ENCODE peak calls at places on chromosome 15, in five cellular contexts. One of them, this sample, is unnamed.

GRCh38 chr15:61888074-61888780 is 172.0 kb downstream of the VPS13C start:
- DNase-seq in psoas muscle: no peak
- DNase-seq in choroid plexus epithelial cell: peak
- DNase-seq in suprapubic skin: no peak
- DNase-seq in AG10803: peak
- DNase-seq in this sample: no peak

GRCh38 chr15:34802803-34803395 is 7.5 kb upstream of the ACTC1 start:
- DNase-seq in AG10803: no peak
- DNase-seq in choroid plexus epithelial cell: no peak
- DNase-seq in psoas muscle: no peak
- DNase-seq in suprapubic skin: no peak
- DNase-seq in this sample: no peak

GRCh38 chr15:99440551-99441426 is 125.0 kb upstream of the MEF2A start:
- DNase-seq in psoas muscle: no peak
- DNase-seq in suprapubic skin: peak
- DNase-seq in choroid plexus epithelial cell: no peak
- DNase-seq in AG10803: no peak
- DNase-seq in this sample: no peak

GRCh38 chr15:72902245-72902928 is 118.8 kb upstream of the ADPGK start:
- DNase-seq in suprapubic skin: no peak
- DNase-seq in AG10803: peak
- DNase-seq in psoas muscle: peak
- DNase-seq in choroid plexus epithelial cell: peak
- DNase-seq in this sample: no peak

GRCh38 chr15:50463423-50464358 is 39.5 kb downstream of the USP8 start:
- DNase-seq in choroid plexus epithelial cell: peak
- DNase-seq in suprapubic skin: no peak
- DNase-seq in AG10803: peak
- DNase-seq in psoas muscle: no peak
- DNase-seq in this sample: no peak

GRCh38 chr15:36948982-36949381 is 151.4 kb downstream of the MEIS2 start:
- DNase-seq in AG10803: no peak
- DNase-seq in choroid plexus epithelial cell: no peak
- DNase-seq in suprapubic skin: no peak
- DNase-seq in psoas muscle: no peak
- DNase-seq in this sample: no peak

GRCh38 chr15:64897345-64897985 is 14.2 kb upstream of the ANKDD1A start:
- DNase-seq in suprapubic skin: peak
- DNase-seq in psoas muscle: peak
- DNase-seq in AG10803: peak
- DNase-seq in choroid plexus epithelial cell: peak
- DNase-seq in this sample: no peak

GRCh38 chr15:40819048-40819447 is 9.5 kb downstream of the PPP1R14D start:
- DNase-seq in suprapubic skin: no peak
- DNase-seq in psoas muscle: no peak
- DNase-seq in AG10803: no peak
- DNase-seq in choroid plexus epithelial cell: no peak
- DNase-seq in this sample: no peak

GRCh38 chr15:90184119-90184785 is 16.9 kb upstream of the SEMA4B start:
- DNase-seq in choroid plexus epithelial cell: peak
- DNase-seq in suprapubic skin: peak
- DNase-seq in psoas muscle: peak
- DNase-seq in AG10803: peak
- DNase-seq in this sample: no peak

GRCh38 chr15:60038111-60038521 is 34.0 kb downstream of the FOXB1 start:
- DNase-seq in psoas muscle: no peak
- DNase-seq in suprapubic skin: no peak
- DNase-seq in AG10803: no peak
- DNase-seq in choroid plexus epithelial cell: no peak
- DNase-seq in this sample: no peak

GRCh38 chr15:84911879-84912660 is 27.6 kb downstream of the SLC28A1 start:
- DNase-seq in suprapubic skin: peak
- DNase-seq in choroid plexus epithelial cell: peak
- DNase-seq in psoas muscle: peak
- DNase-seq in AG10803: peak
- DNase-seq in this sample: no peak

GRCh38 chr15:20348900-20349773 is 192.5 kb downstream of the GOLGA6L6 start:
- DNase-seq in choroid plexus epithelial cell: no peak
- DNase-seq in suprapubic skin: peak
- DNase-seq in psoas muscle: peak
- DNase-seq in AG10803: no peak
- DNase-seq in this sample: no peak

GRCh38 chr15:68415501-68416157 is 16.3 kb downstream of the ITGA11 start:
- DNase-seq in AG10803: no peak
- DNase-seq in suprapubic skin: peak
- DNase-seq in psoas muscle: peak
- DNase-seq in choroid plexus epithelial cell: no peak
- DNase-seq in this sample: no peak

GRCh38 chr15:78739996-78740903 is 71.0 kb downstream of the ADAMTS7 start:
- DNase-seq in suprapubic skin: no peak
- DNase-seq in AG10803: peak
- DNase-seq in psoas muscle: peak
- DNase-seq in choroid plexus epithelial cell: peak
- DNase-seq in this sample: no peak
- TF ChIP-seq CTCF in suprapubic skin: peak
- TF ChIP-seq CTCF in AG10803: peak
- TF ChIP-seq CTCF in psoas muscle: peak
- TF ChIP-seq CTCF in choroid plexus epithelial cell: peak
- TF ChIP-seq CTCF in this sample: peak

DNA sequence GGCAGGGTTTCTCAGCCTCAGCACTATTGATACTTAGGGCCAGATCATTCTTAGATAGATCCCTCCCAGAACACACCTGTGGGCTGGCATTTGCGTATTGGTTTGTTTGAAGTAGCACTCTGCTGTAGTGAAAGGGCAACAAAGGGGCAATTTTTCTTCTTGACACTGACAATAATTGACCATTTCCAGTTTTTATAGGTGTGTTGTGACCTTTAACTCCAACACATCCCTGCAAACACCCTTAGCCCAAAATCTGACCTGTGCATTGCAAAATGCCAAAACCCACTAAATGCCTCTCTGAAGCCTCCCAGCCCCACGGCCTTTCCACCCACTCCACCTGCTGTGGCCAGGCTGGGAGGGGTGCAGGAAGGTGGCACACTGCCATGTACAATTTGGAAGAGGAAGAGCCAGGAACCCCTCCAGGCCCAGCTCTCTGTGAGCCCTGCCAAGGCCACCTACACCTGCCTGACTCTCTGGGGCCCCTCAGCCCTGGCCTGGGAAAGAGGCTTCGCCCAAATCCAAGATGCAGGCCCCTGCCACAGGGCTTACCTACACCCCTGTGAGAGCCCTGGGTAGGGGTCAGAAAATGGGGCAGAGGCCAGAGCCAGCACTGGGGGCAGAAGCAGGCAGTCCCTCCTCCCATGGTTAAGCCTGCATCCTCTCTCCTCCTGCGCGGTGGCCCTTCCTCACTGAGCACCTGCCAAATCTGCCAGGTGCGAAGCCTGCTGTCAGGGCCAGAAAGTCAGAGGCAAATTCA is 9.6 kb upstream of the CYP11A1 start:
- DNase-seq in suprapubic skin: peak
- DNase-seq in AG10803: no peak
- DNase-seq in psoas muscle: no peak
- DNase-seq in choroid plexus epithelial cell: no peak
- DNase-seq in this sample: no peak
- TF ChIP-seq CTCF in suprapubic skin: no peak
- TF ChIP-seq CTCF in AG10803: no peak
- TF ChIP-seq CTCF in psoas muscle: no peak
- TF ChIP-seq CTCF in choroid plexus epithelial cell: no peak
- TF ChIP-seq CTCF in this sample: no peak

GRCh38 chr15:66594344-66594743 is 28.5 kb upstream of the LCTL start:
- DNase-seq in suprapubic skin: no peak
- DNase-seq in psoas muscle: no peak
- DNase-seq in AG10803: no peak
- DNase-seq in choroid plexus epithelial cell: no peak
- DNase-seq in this sample: no peak
- TF ChIP-seq CTCF in suprapubic skin: no peak
- TF ChIP-seq CTCF in psoas muscle: no peak
- TF ChIP-seq CTCF in AG10803: no peak
- TF ChIP-seq CTCF in choroid plexus epithelial cell: no peak
- TF ChIP-seq CTCF in this sample: no peak

DNA sequence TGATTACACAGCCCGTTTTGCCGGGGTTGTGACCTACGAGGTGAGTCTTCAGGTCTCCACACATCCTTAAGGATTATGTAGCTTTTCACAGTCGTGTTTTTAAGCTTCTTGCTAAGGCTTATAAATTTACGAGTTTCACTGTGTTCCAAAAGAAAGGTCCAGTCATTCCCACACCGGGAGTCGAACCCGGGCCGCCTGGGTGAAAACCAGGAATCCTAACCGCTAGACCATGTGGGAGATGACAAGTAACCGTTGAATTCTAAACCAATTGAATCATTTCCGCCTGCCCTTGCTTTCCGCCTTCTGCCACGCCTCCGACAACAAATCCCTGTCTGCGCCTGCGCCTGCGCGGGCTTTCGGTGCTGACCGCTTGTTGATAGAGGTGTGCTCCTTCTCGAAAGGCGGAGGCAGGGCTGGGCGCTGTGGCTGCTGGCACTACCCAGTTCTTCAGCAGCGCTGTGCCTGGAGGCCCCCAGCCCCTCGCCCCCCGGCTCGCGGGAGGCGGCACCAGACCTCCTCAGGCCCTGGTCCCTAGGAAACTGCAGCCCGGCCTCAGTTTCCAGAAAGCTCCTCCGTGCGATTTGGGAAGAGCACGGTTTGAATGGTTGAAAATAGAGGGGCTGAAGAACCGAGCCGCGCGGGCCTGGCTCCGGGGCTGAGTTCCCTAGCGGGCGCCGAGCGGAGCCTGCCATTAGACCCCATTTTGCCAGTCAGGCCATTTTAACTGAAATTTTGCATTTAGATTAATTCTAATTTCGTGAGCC is 219.1 kb upstream of the ATP10A start:
- DNase-seq in suprapubic skin: peak
- DNase-seq in AG10803: peak
- DNase-seq in choroid plexus epithelial cell: peak
- DNase-seq in psoas muscle: peak
- DNase-seq in this sample: peak
- TF ChIP-seq CTCF in suprapubic skin: no peak
- TF ChIP-seq CTCF in AG10803: peak
- TF ChIP-seq CTCF in choroid plexus epithelial cell: no peak
- TF ChIP-seq CTCF in psoas muscle: no peak
- TF ChIP-seq CTCF in this sample: no peak

GRCh38 chr15:95085056-95085455 is 853.7 kb downstream of the MCTP2 start:
- DNase-seq in suprapubic skin: no peak
- DNase-seq in AG10803: peak
- DNase-seq in psoas muscle: no peak
- DNase-seq in choroid plexus epithelial cell: peak
- DNase-seq in this sample: no peak
- TF ChIP-seq CTCF in suprapubic skin: no peak
- TF ChIP-seq CTCF in AG10803: no peak
- TF ChIP-seq CTCF in psoas muscle: no peak
- TF ChIP-seq CTCF in choroid plexus epithelial cell: no peak
- TF ChIP-seq CTCF in this sample: no peak

DNA sequence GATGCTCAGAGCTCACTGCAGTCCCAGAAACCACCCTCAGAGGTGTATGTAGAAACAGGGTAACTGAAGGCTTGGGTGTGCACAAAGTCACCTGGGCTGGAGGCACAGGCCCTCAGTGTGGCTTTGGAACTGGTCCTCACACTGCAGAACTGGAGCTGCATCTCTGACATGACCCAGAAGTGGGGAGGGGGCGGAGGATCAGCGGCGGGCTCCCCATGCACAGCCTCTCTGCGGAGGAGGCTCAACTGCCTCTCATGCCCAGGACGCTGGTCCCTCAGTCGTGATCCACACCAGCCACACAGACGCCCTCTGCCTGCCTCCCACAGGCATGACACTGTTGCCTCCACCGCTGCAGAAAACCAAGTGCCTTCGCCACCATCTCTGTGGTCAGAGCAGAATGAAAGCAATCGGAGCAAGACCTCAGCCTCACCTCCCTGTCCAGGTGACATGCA is 73.7 kb downstream of the TM2D3 start:
- DNase-seq in suprapubic skin: no peak
- DNase-seq in AG10803: peak
- DNase-seq in psoas muscle: peak
- DNase-seq in choroid plexus epithelial cell: peak
- DNase-seq in this sample: no peak
- TF ChIP-seq CTCF in suprapubic skin: peak
- TF ChIP-seq CTCF in AG10803: peak
- TF ChIP-seq CTCF in psoas muscle: peak
- TF ChIP-seq CTCF in choroid plexus epithelial cell: peak
- TF ChIP-seq CTCF in this sample: peak

DNA sequence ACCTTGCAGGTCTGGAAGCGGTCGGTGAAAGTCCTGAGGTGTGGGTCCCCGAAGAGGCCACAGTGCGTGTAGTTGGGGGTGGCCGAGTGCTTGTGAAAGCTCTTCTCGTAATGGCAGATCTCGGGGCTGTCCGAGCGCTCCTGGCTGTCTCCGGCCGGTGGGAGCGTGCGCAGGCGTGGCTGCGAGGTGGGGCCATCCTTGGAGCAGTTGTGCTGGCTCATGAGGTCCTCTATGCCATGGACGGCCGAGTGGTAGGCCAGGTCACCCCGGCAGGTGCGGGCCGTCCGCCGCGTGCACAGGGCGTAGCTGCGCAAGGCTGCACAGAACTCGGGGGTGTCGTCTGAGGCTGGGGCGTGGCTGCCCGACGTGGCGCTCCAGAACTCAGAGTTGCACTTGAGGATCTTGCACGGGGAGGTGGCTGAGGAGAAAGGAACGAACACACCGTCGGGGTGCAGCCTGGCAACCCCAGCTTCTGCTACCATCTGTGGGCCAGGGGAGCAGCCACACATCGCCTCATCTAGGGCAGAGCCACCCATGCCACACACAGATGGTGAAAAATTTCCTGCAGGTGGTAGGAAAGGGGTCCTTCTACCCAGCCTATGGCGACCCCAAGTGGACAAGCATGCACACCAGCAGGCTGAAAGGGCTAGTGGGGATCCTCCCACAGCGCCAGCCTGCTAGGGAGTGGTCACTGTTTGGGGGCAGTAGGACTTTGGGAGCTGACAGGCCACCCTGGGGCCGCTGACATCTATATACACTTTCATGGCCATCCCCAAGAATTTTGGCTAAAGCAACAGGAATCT is 36.7 kb downstream of the RGMA start:
- DNase-seq in psoas muscle: no peak
- DNase-seq in choroid plexus epithelial cell: no peak
- DNase-seq in AG10803: no peak
- DNase-seq in suprapubic skin: no peak
- DNase-seq in this sample: no peak
- TF ChIP-seq CTCF in psoas muscle: no peak
- TF ChIP-seq CTCF in choroid plexus epithelial cell: peak
- TF ChIP-seq CTCF in AG10803: no peak
- TF ChIP-seq CTCF in suprapubic skin: no peak
- TF ChIP-seq CTCF in this sample: peak